ENCODE peak calls at places on chromosomes 6 and 20, in four cellular contexts. J, V, H and T are unnamed samples. For H3K36me3, the result is how much of the 10 kb centered on the place peaks cover.

GRCh38 chr20:48807051-48807450 is 20.7 kb downstream of the PREX1 start:
- DNase-seq in J (no peak), V (no peak), H (no peak), T (no peak)

GRCh38 chr20:47887064-47887463 is 101.8 kb upstream of the SULF2 start:
- DNase-seq in J (no peak), V (no peak), H (no peak), T (no peak)

GRCh38 chr6:72950114-72950860 is 275.0 kb downstream of the KHDC1L start:
- DNase-seq in J (peak), V (no peak), H (peak), T (no peak)

GRCh38 chr6:143556529-143556928 is 45.0 kb upstream of the FUCA2 start:
- DNase-seq in J (peak), V (no peak), H (peak), T (peak)

GRCh38 chr6:36387440-36388303 is at the start of gene ETV7:
- DNase-seq in J (peak), V (no peak), H (no peak), T (no peak)

GRCh38 chr6:25032964-25033363 is 97.2 kb upstream of the RIPOR2 start:
- DNase-seq in J (no peak), V (no peak), H (no peak), T (no peak)

GRCh38 chr6:79544939-79545450 is 7.8 kb upstream of the LCA5 start:
- DNase-seq in J (peak), V (peak), H (peak), T (peak)

GRCh38 chr20:37349517-37350491 is 3.9 kb downstream of the SRC start:
- DNase-seq in J (no peak), V (no peak), H (no peak), T (no peak)

DNA sequence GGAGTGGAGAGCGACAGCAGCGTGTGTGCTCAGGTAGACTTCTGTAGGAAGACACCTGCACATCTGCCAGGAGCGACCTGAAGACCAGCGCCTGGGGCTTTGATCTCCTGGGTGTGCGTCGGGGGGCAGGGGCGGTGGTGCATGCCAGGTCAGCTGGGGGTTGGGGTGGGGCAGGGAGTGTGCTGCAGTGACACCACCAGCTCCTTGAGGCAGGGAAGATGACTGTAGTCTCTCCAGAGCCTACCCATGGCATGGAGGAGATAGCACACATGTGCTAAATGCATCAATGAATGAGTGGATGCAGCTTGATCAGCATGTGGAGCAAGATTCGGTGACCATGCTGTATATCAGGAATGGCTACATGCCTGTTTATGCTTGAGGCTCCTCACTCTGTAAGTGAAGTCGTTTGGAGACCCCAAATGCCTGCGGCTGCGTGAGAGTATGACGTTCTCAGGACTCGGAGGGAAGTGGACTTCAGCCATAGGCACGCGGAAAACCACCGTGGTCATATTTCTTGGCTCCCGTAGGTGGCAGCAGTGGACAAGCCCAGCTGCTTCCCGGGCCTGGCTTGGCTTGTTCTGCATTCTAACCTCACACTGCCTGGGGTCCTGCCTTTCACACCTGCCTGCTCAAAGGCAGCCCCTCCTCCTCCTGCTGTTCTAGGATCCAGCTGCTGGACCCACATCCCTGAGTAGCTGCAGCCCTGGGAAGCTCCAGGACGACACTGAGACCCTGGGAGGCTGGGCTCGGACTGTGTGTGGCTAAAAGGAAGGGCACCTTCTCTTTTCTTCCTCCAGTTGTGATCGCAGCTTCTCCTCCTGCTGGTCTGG is 39.4 kb upstream of the KCNK16 start:
- DNase-seq in J (peak), V (peak), H (peak), T (peak)
- H3K4me3 ChIP-seq in J (no peak), V (no peak), H (no peak), T (no peak)

GRCh38 chr6:150880336-150880735 is 14.8 kb downstream of the MTHFD1L start:
- DNase-seq in J (no peak), V (no peak), H (no peak), T (no peak)
- H3K36me3 ChIP-seq in J (under half), V (half or more), H (under half), T (under half)

DNA sequence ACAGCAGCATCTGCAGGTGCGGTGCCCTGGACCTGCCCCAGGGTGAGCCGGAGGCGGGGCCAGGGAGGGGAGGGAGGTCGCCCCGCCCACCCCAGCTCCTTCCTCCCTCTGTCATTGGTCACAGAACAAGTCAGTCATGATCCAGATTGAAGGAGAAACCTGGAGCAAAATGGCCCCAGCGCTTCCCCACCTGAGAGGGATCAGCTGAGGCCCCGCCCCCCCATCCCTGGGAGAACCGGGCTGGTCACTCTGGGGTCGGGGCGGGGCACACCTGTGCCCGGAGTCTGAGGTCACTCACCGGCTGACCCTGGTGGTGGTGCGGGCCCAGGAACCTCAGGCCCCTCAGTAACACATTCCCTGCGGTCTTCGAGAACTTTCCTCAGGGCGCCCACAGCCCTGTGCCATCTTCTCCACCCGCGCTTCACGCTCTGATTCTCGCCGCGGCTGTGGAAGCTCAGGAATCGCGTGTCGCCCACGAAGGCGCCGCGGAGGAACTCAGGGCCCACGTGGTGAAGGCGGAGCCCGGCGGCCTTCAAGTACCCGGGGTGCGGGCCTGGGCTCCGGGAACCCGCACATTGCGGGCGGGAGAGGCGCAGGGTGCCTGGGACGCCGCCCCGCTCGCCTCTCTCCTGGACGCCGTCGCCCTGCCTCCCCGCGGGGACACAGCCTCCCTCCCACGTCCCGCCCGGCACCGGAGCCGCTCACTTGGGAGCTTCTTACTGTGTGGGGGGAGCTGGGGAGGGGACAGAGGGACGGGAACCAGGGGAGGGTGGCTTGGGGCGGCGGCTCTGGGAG is 36.4 kb upstream of the HLA-C start:
- DNase-seq in J (no peak), V (peak), H (no peak), T (no peak)
- H3K4me3 ChIP-seq in J (no peak), V (no peak), H (no peak), T (no peak)

GRCh38 chr20:31740656-31741323 is 1.7 kb downstream of the TPX2 start:
- DNase-seq in J (no peak), V (no peak), H (no peak), T (no peak)

GRCh38 chr20:31738729-31739549 is at the start of gene TPX2:
- DNase-seq in J (peak), V (peak), H (peak), T (peak)

GRCh38 chr20:31740208-31740607 is 1.1 kb downstream of the TPX2 start:
- DNase-seq in J (peak), V (peak), H (peak), T (no peak)

GRCh38 chr20:31739550-31739863 is 417 bp downstream of the TPX2 start:
- DNase-seq in J (no peak), V (no peak), H (no peak), T (no peak)
- H3K36me3 ChIP-seq in J (under half), V (under half), H (under half), T (under half)

GRCh38 chr6:137911675-137912158 is 44.7 kb downstream of the TNFAIP3 start:
- DNase-seq in J (no peak), V (no peak), H (no peak), T (no peak)

GRCh38 chr6:137909533-137909932 is 42.5 kb downstream of the TNFAIP3 start:
- DNase-seq in J (no peak), V (no peak), H (no peak), T (no peak)

GRCh38 chr6:137912813-137913212 is 45.8 kb downstream of the TNFAIP3 start:
- DNase-seq in J (no peak), V (no peak), H (no peak), T (no peak)

GRCh38 chr6:137910843-137911456 is 43.9 kb downstream of the TNFAIP3 start:
- DNase-seq in J (no peak), V (no peak), H (no peak), T (no peak)

GRCh38 chr6:137910424-137910834 is 43.4 kb downstream of the TNFAIP3 start:
- DNase-seq in J (no peak), V (peak), H (peak), T (no peak)
- H3K4me3 ChIP-seq in J (no peak), V (no peak), H (no peak), T (no peak)

DNA sequence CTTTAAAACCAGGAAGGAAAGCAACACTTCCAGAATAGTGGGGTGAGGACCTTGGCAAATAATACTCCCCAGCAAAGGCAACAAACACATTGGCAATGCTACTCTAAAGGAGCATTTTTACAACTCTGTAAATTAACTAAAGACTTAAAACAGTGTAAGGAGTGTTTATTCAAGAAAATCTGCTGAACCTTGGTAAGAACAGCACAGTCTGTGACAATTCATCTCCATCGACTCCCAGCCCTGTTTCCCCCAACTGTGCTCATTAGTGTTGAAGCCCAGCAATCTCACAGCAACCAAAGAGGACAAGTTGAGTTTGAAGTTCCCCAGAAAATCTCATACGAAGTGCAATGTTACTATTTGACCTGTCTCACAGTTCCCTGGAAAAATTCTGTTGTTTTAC is 884.9 kb downstream of the C6orf118 start:
- DNase-seq in J (no peak), V (no peak), H (no peak), T (no peak)
- H3K36me3 ChIP-seq in J (under half), V (under half), H (under half), T (under half)